ENCODE peak calls at places on chromosome 15, in four cellular contexts. One of them, this sample, is unnamed.

GRCh38 chr15:56629133-56629532 is 104.2 kb downstream of the ZNF280D start:
- DNase-seq in GM12891: no peak
- DNase-seq in GM12878: no peak
- DNase-seq in K562: no peak
- DNase-seq in this sample: no peak

GRCh38 chr15:24766511-24767133 is 91.0 kb downstream of the NPAP1 start:
- DNase-seq in GM12891: no peak
- DNase-seq in GM12878: no peak
- DNase-seq in K562: no peak
- DNase-seq in this sample: no peak

GRCh38 chr15:37877851-37878577 is 56.4 kb upstream of the TMCO5A start:
- DNase-seq in GM12891: no peak
- DNase-seq in GM12878: no peak
- DNase-seq in K562: no peak
- DNase-seq in this sample: no peak

GRCh38 chr15:36432162-36432561 is 147.3 kb upstream of the CDIN1 start:
- DNase-seq in GM12891: no peak
- DNase-seq in GM12878: no peak
- DNase-seq in K562: no peak
- DNase-seq in this sample: no peak

GRCh38 chr15:62059818-62060115 is 480 bp downstream of the VPS13C start:
- DNase-seq in GM12891: peak
- DNase-seq in GM12878: peak
- DNase-seq in K562: peak
- DNase-seq in this sample: peak

GRCh38 chr15:52657338-52657737 is 21.9 kb downstream of the ATOSA start:
- DNase-seq in GM12891: no peak
- DNase-seq in GM12878: no peak
- DNase-seq in K562: no peak
- DNase-seq in this sample: no peak

GRCh38 chr15:77907824-77908751 is 169.4 kb downstream of the TBC1D2B start:
- DNase-seq in GM12891: no peak
- DNase-seq in GM12878: no peak
- DNase-seq in K562: peak
- DNase-seq in this sample: peak

GRCh38 chr15:68646751-68647150 is 68.0 kb downstream of the CORO2B start:
- DNase-seq in GM12891: no peak
- DNase-seq in GM12878: no peak
- DNase-seq in K562: no peak
- DNase-seq in this sample: no peak

GRCh38 chr15:60345616-60346015 is 52.2 kb downstream of the ANXA2 start:
- DNase-seq in GM12891: no peak
- DNase-seq in GM12878: no peak
- DNase-seq in K562: no peak
- DNase-seq in this sample: no peak

GRCh38 chr15:27579738-27580137 is 519.4 kb downstream of the OCA2 start:
- DNase-seq in GM12891: no peak
- DNase-seq in GM12878: no peak
- DNase-seq in K562: no peak
- DNase-seq in this sample: no peak

GRCh38 chr15:32784571-32784970 is 66.8 kb downstream of the GREM1 start:
- DNase-seq in GM12891: no peak
- DNase-seq in GM12878: no peak
- DNase-seq in K562: no peak
- DNase-seq in this sample: no peak

GRCh38 chr15:101187820-101188516 is 63.9 kb downstream of the CHSY1 start:
- DNase-seq in GM12891: no peak
- DNase-seq in GM12878: peak
- DNase-seq in K562: no peak
- DNase-seq in this sample: peak

GRCh38 chr15:66593219-66593780 is 27.5 kb upstream of the LCTL start:
- DNase-seq in GM12891: no peak
- DNase-seq in GM12878: no peak
- DNase-seq in K562: no peak
- DNase-seq in this sample: no peak

GRCh38 chr15:33729648-33730047 is 238.6 kb upstream of the CHRM5 start:
- DNase-seq in GM12891: no peak
- DNase-seq in GM12878: no peak
- DNase-seq in K562: no peak
- DNase-seq in this sample: no peak

GRCh38 chr15:95826831-95827230 is 503.7 kb upstream of the NR2F2 start:
- DNase-seq in GM12891: no peak
- DNase-seq in GM12878: no peak
- DNase-seq in K562: no peak
- DNase-seq in this sample: no peak

GRCh38 chr15:101207867-101208288 is 44.0 kb downstream of the CHSY1 start:
- DNase-seq in GM12891: no peak
- DNase-seq in GM12878: no peak
- DNase-seq in K562: no peak
- DNase-seq in this sample: peak

GRCh38 chr15:50854594-50855490 is 53.6 kb upstream of the AP4E1 start:
- DNase-seq in GM12891: peak
- DNase-seq in GM12878: peak
- DNase-seq in K562: no peak
- DNase-seq in this sample: peak

GRCh38 chr15:78105541-78106241 is 13.3 kb downstream of the SH2D7 start:
- DNase-seq in GM12891: no peak
- DNase-seq in GM12878: no peak
- DNase-seq in K562: no peak
- DNase-seq in this sample: no peak

GRCh38 chr15:76863123-76863522 is 42.0 kb downstream of the SCAPER start:
- DNase-seq in GM12891: no peak
- DNase-seq in GM12878: no peak
- DNase-seq in K562: no peak
- DNase-seq in this sample: no peak

GRCh38 chr15:101286471-101287114 is 8.5 kb downstream of the SNRPA1 start:
- DNase-seq in GM12891: no peak
- DNase-seq in GM12878: no peak
- DNase-seq in K562: no peak
- DNase-seq in this sample: no peak

GRCh38 chr15:65980824-65981456 is 111.6 kb downstream of the RAB11A start:
- DNase-seq in GM12891: no peak
- DNase-seq in GM12878: no peak
- DNase-seq in K562: peak
- DNase-seq in this sample: no peak

GRCh38 chr15:68389936-68390790 is 41.8 kb downstream of the ITGA11 start:
- DNase-seq in GM12891: no peak
- DNase-seq in GM12878: peak
- DNase-seq in K562: no peak
- DNase-seq in this sample: no peak

GRCh38 chr15:89230277-89230676 is 8.9 kb upstream of the RLBP1 start:
- DNase-seq in GM12891: no peak
- DNase-seq in GM12878: no peak
- DNase-seq in K562: peak
- DNase-seq in this sample: no peak

GRCh38 chr15:52804526-52805081 is 14.5 kb upstream of the ONECUT1 start:
- DNase-seq in GM12891: no peak
- DNase-seq in GM12878: no peak
- DNase-seq in K562: no peak
- DNase-seq in this sample: no peak

GRCh38 chr15:33425149-33425548 is 114.4 kb downstream of the RYR3 start:
- DNase-seq in GM12891: no peak
- DNase-seq in GM12878: no peak
- DNase-seq in K562: no peak
- DNase-seq in this sample: no peak

GRCh38 chr15:75030023-75030413 is 6.6 kb downstream of the PPCDC start:
- DNase-seq in GM12891: no peak
- DNase-seq in GM12878: no peak
- DNase-seq in K562: no peak
- DNase-seq in this sample: no peak

GRCh38 chr15:97968380-97968779 is 7.9 kb downstream of the ARRDC4 start:
- DNase-seq in GM12891: no peak
- DNase-seq in GM12878: no peak
- DNase-seq in K562: no peak
- DNase-seq in this sample: no peak

GRCh38 chr15:52340093-52340492 is 44.5 kb upstream of the MYO5C start:
- DNase-seq in GM12891: no peak
- DNase-seq in GM12878: no peak
- DNase-seq in K562: no peak
- DNase-seq in this sample: no peak

GRCh38 chr15:52567886-52568568 is 803 bp downstream of the ARPP19 start:
- DNase-seq in GM12891: no peak
- DNase-seq in GM12878: no peak
- DNase-seq in K562: peak
- DNase-seq in this sample: no peak

GRCh38 chr15:69660658-69661405 is 208.2 kb downstream of the RPLP1 start:
- DNase-seq in GM12891: no peak
- DNase-seq in GM12878: no peak
- DNase-seq in K562: no peak
- DNase-seq in this sample: peak

GRCh38 chr15:23566070-23567050 is 886 bp downstream of the MKRN3 start:
- DNase-seq in GM12891: no peak
- DNase-seq in GM12878: no peak
- DNase-seq in K562: peak
- DNase-seq in this sample: peak

GRCh38 chr15:100439566-100439965 is 89.2 kb downstream of the CERS3 start:
- DNase-seq in GM12891: no peak
- DNase-seq in GM12878: no peak
- DNase-seq in K562: no peak
- DNase-seq in this sample: no peak

GRCh38 chr15:79192462-79193036 is 90.0 kb upstream of the ANKRD34C start:
- DNase-seq in GM12891: no peak
- DNase-seq in GM12878: no peak
- DNase-seq in K562: no peak
- DNase-seq in this sample: no peak

GRCh38 chr15:36323607-36324006 is 255.8 kb upstream of the CDIN1 start:
- DNase-seq in GM12891: no peak
- DNase-seq in GM12878: no peak
- DNase-seq in K562: no peak
- DNase-seq in this sample: no peak

GRCh38 chr15:26866298-26867198 is at the start of gene GABRA5:
- DNase-seq in GM12891: no peak
- DNase-seq in GM12878: no peak
- DNase-seq in K562: no peak
- DNase-seq in this sample: no peak

GRCh38 chr15:34206016-34206415 is 3.9 kb downstream of the KATNBL1 start:
- DNase-seq in GM12891: no peak
- DNase-seq in GM12878: no peak
- DNase-seq in K562: no peak
- DNase-seq in this sample: no peak

GRCh38 chr15:77516786-77517185 is 96.1 kb downstream of the HMG20A start:
- DNase-seq in GM12891: no peak
- DNase-seq in GM12878: no peak
- DNase-seq in K562: no peak
- DNase-seq in this sample: no peak

GRCh38 chr15:65082303-65082958 is 5.9 kb downstream of the KBTBD13 start:
- DNase-seq in GM12891: no peak
- DNase-seq in GM12878: no peak
- DNase-seq in K562: no peak
- DNase-seq in this sample: no peak

GRCh38 chr15:24962880-24963279 is 8.1 kb downstream of the SNRPN start:
- DNase-seq in GM12891: no peak
- DNase-seq in GM12878: no peak
- DNase-seq in K562: no peak
- DNase-seq in this sample: no peak

GRCh38 chr15:63243101-63243500 is 34.3 kb upstream of the APH1B start:
- DNase-seq in GM12891: no peak
- DNase-seq in GM12878: no peak
- DNase-seq in K562: no peak
- DNase-seq in this sample: no peak

GRCh38 chr15:63246691-63247464 is 30.5 kb upstream of the APH1B start:
- DNase-seq in GM12891: no peak
- DNase-seq in GM12878: no peak
- DNase-seq in K562: no peak
- DNase-seq in this sample: peak

GRCh38 chr15:63243776-63244175 is 33.6 kb upstream of the APH1B start:
- DNase-seq in GM12891: no peak
- DNase-seq in GM12878: peak
- DNase-seq in K562: no peak
- DNase-seq in this sample: no peak

GRCh38 chr15:63244976-63245645 is 32.3 kb upstream of the APH1B start:
- DNase-seq in GM12891: no peak
- DNase-seq in GM12878: no peak
- DNase-seq in K562: no peak
- DNase-seq in this sample: no peak

GRCh38 chr15:63244399-63244798 is 33.0 kb upstream of the APH1B start:
- DNase-seq in GM12891: no peak
- DNase-seq in GM12878: no peak
- DNase-seq in K562: no peak
- DNase-seq in this sample: no peak
- TF ChIP-seq SPI1 in GM12891: no peak
- TF ChIP-seq SPI1 in GM12878: no peak
- TF ChIP-seq SPI1 in K562: no peak
- TF ChIP-seq SPI1 in this sample: no peak

GRCh38 chr15:40353697-40354096 is 2.9 kb downstream of the PHGR1 start:
- DNase-seq in GM12891: no peak
- DNase-seq in GM12878: no peak
- DNase-seq in K562: no peak
- DNase-seq in this sample: no peak
- TF ChIP-seq SPI1 in GM12891: no peak
- TF ChIP-seq SPI1 in GM12878: no peak
- TF ChIP-seq SPI1 in K562: no peak
- TF ChIP-seq SPI1 in this sample: no peak

DNA sequence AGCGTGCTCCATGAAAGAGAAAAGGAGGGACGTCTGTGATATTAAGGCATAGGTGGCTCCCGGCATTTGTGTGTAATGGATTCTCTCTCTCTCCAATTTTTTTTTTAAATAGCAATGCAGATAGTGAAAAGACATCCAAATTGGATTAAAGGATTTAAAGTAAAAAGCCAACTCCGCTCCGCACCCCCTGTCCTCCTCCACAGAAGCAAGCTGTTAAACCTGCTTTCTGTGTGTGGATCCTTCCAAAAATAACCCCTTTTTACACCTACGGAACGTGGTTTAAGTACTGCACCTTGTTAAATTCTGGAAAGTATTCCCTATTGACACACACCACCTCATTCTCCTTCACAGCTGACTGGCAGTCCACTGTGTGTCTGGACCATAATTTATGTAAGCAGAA is 61.6 kb downstream of the ST8SIA2 start:
- DNase-seq in GM12891: no peak
- DNase-seq in GM12878: no peak
- DNase-seq in K562: no peak
- DNase-seq in this sample: no peak
- TF ChIP-seq SPI1 in GM12891: no peak
- TF ChIP-seq SPI1 in GM12878: no peak
- TF ChIP-seq SPI1 in K562: no peak
- TF ChIP-seq SPI1 in this sample: no peak

DNA sequence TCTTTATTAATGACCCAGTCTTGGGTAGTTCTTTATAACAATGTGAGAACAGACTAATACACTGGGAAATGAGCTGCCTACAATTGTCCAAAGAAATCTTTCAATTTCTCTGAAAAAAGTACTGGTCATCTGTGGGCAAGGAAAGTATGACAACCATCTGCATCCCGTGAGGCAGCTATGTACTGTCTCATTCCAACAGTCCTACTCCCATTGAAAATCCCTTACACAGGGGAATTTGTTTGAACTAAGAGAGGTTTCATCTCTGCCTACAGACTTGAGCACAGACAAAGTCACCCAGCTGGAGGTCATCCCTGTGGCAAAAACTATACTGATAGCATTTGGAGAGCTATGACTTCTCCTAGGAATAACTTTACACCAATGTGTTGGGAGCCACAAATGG is 27.1 kb downstream of the SHC4 start:
- DNase-seq in GM12891: no peak
- DNase-seq in GM12878: no peak
- DNase-seq in K562: no peak
- DNase-seq in this sample: no peak
- TF ChIP-seq SPI1 in GM12891: no peak
- TF ChIP-seq SPI1 in GM12878: no peak
- TF ChIP-seq SPI1 in K562: no peak
- TF ChIP-seq SPI1 in this sample: no peak

GRCh38 chr15:70806992-70807712 is 43.8 kb upstream of the UACA start:
- DNase-seq in GM12891: no peak
- DNase-seq in GM12878: no peak
- DNase-seq in K562: no peak
- DNase-seq in this sample: peak
- TF ChIP-seq SPI1 in GM12891: peak
- TF ChIP-seq SPI1 in GM12878: peak
- TF ChIP-seq SPI1 in K562: peak
- TF ChIP-seq SPI1 in this sample: peak